ENCODE peak calls at places on chromosomes 12 and 14, in seven cellular contexts. H is mesendoderm, V is thoracic aorta, W is right lobe of liver, I is trophoblast cell, Q is WERI-Rb-1, B is tibial artery. C is an unnamed sample.

GRCh38 chr12:57619434-57620244 is 8.4 kb downstream of the ARHGEF25 start:
- DNase-seq in H (peak; percentile 60), V (no peak), W (peak; percentile 40), I (peak; percentile 15), Q (peak; percentile 75), B (no peak), C (no peak)

GRCh38 chr12:92075425-92075891 is 70.2 kb downstream of the BTG1 start:
- DNase-seq in H (peak; percentile 39), V (no peak), W (no peak), I (peak; percentile 61), Q (no peak), B (no peak), C (no peak)

GRCh38 chr12:5586201-5586600 is 154.3 kb downstream of the NTF3 start:
- DNase-seq in H (peak; percentile 67), V (no peak), W (no peak), I (peak; percentile 66), Q (no peak), B (no peak), C (no peak)

GRCh38 chr14:90759370-90760054 is 56.7 kb downstream of the TTC7B start:
- DNase-seq in H (no peak), V (no peak), W (no peak), I (no peak), Q (no peak), B (no peak), C (peak; percentile 54)

GRCh38 chr12:95877622-95878021 is 18.9 kb downstream of the SNRPF start:
- DNase-seq in H (no peak), V (no peak), W (no peak), I (no peak), Q (no peak), B (no peak), C (no peak)

GRCh38 chr12:80445083-80445482 is 1.0 kb downstream of the PTPRQ start:
- DNase-seq in H (no peak), V (no peak), W (no peak), I (no peak), Q (no peak), B (no peak), C (no peak)

GRCh38 chr12:97386133-97386581 is 76.4 kb upstream of the RMST start:
- DNase-seq in H (peak; percentile 72), V (no peak), W (no peak), I (no peak), Q (no peak), B (no peak), C (no peak)

GRCh38 chr14:103279129-103280025 is 54.7 kb upstream of the EIF5 start:
- DNase-seq in H (peak; percentile 51), V (no peak), W (peak; percentile 59), I (no peak), Q (no peak), B (no peak), C (peak; percentile 71)

GRCh38 chr14:74314576-74314975 is 11.8 kb upstream of the ABCD4 start:
- DNase-seq in H (no peak), V (no peak), W (no peak), I (no peak), Q (no peak), B (no peak), C (no peak)
- H3K27ac ChIP-seq in H (no peak overlapping the region), V (no peak overlapping the region), W (no peak overlapping the region), I (no peak overlapping the region), Q (no peak overlapping the region), B (no peak overlapping the region), C (no peak overlapping the region)

DNA sequence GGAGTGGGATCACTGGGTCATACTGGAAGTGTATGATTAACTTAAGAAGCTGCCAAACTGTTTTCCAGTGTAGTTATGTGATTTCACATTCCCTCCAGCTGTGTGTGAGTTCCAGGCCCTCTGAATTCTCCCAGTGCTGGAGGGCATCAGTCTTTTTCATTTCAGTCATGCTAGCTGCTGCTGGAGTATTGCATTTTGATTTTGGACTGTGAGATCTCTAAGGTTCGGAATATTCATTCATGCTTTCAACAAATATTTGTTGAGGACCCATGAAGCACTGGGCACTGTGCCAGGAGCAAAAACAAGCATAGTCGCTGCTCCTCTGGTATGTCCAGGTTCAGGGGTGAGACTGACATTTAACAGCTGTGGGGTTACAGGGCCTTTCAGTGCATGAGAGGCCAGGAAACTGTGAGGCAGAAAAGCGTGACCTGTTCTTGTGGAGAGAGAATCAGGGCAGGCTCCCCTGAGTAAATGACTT is 133.2 kb downstream of the SCARB1 start:
- DNase-seq in H (no peak), V (no peak), W (peak; percentile 45), I (peak; percentile 85), Q (no peak), B (no peak), C (no peak)
- H3K27ac ChIP-seq in H (no peak overlapping the region), V (no peak overlapping the region), W (peak overlapping the region; percentile 19), I (no peak overlapping the region), Q (no peak overlapping the region), B (peak overlapping the region; percentile 75), C (peak overlapping the region; percentile 22)

GRCh38 chr14:20969336-20969735 is 14.0 kb downstream of the RNASE2 start:
- DNase-seq in H (no peak), V (no peak), W (no peak), I (no peak), Q (peak; percentile 35), B (no peak), C (no peak)

GRCh38 chr14:20971705-20972021 is 16.4 kb downstream of the RNASE2 start:
- DNase-seq in H (no peak), V (no peak), W (no peak), I (no peak), Q (no peak), B (no peak), C (no peak)

GRCh38 chr14:20973501-20973900 is 16.3 kb upstream of the METTL17 start:
- DNase-seq in H (no peak), V (no peak), W (no peak), I (no peak), Q (no peak), B (no peak), C (no peak)

GRCh38 chr14:20970647-20970982 is 15.3 kb downstream of the RNASE2 start:
- DNase-seq in H (no peak), V (no peak), W (no peak), I (no peak), Q (no peak), B (no peak), C (no peak)

GRCh38 chr14:20970983-20971704 is 15.9 kb downstream of the RNASE2 start:
- DNase-seq in H (peak; percentile 98), V (peak; percentile 28), W (peak; percentile 87), I (peak; percentile 86), Q (peak; percentile 88), B (peak; percentile 92), C (no peak)
- H3K27ac ChIP-seq in H (no peak overlapping the region), V (peak overlapping the region; percentile 27), W (peak overlapping the region; percentile 47), I (no peak overlapping the region), Q (peak overlapping the region; percentile 66), B (peak overlapping the region; percentile 80), C (peak overlapping the region; percentile 91)

DNA sequence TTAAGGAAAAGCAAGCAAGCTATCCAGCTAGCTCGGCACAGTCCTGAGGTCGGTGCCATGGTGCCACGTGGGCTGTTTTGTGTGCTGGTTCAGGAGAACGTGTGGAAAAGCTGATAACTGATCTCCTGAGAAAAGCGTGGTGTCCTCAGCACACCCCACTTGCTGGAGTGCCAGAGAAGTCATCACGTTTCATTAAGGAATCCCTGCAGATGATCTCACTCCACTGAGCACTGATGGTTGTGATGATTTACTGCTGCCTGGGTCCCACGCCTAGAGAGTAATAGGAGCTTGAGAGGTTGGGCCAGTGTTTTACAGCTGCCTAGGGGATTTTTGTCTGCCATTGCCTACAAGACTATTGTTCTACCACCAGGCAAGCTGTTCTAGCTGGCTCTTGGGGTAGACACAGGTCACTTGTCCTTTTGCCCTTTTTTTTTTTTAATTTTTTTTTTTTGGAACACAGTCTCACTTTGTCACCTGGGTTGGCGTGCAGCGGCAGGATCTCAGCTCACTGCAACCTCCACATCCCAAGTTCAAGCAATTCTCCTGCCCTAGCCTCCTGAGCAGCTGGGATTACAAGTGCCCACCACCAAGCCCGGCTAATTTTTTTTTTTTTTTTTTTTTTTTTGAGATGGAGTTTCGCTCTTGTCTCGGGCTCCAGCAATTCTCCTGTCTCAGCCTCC is 42.3 kb upstream of the EVL start:
- DNase-seq in H (no peak), V (no peak), W (no peak), I (peak; percentile 38), Q (no peak), B (peak; percentile 68), C (no peak)
- H3K27ac ChIP-seq in H (no peak overlapping the region), V (peak overlapping the region; percentile 77), W (no peak overlapping the region), I (no peak overlapping the region), Q (no peak overlapping the region), B (peak overlapping the region; percentile 64), C (no peak overlapping the region)

DNA sequence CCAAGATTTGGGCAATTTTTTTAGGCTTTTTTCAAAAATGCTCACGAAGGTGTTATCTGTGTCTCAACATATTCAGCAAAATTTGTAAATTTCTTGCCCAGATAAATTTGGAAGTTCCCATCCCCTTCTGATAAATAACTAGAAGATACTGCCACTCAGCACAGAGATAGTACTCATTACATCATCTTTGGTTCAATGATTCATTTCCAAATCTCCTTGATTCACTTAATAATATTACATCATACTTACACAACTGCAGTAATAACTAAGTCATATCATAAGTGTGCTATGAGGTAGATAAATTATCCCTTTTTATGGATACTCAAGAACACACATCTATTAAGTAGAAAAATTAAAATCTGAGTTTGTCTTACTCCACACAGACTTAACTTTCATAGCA is 89.4 kb downstream of the RPAP3 start:
- DNase-seq in H (no peak), V (no peak), W (no peak), I (no peak), Q (no peak), B (no peak), C (no peak)
- H3K27ac ChIP-seq in H (no peak overlapping the region), V (no peak overlapping the region), W (no peak overlapping the region), I (no peak overlapping the region), Q (no peak overlapping the region), B (no peak overlapping the region), C (no peak overlapping the region)

GRCh38 chr14:61321385-61322010 is at the start of gene PRKCH:
- DNase-seq in H (peak; percentile 89), V (no peak), W (peak; percentile 85), I (peak; percentile 87), Q (peak; percentile 65), B (peak; percentile 85), C (no peak)

GRCh38 chr14:61322011-61322798 is 826 bp downstream of the PRKCH start:
- DNase-seq in H (no peak), V (no peak), W (peak; percentile 62), I (peak; percentile 74), Q (no peak), B (peak; percentile 70), C (no peak)

GRCh38 chr14:61319706-61320105 is 1.7 kb upstream of the PRKCH start:
- DNase-seq in H (no peak), V (no peak), W (no peak), I (no peak), Q (no peak), B (no peak), C (no peak)

GRCh38 chr14:61319086-61319485 is 2.3 kb upstream of the PRKCH start:
- DNase-seq in H (no peak), V (no peak), W (no peak), I (no peak), Q (no peak), B (no peak), C (no peak)

DNA sequence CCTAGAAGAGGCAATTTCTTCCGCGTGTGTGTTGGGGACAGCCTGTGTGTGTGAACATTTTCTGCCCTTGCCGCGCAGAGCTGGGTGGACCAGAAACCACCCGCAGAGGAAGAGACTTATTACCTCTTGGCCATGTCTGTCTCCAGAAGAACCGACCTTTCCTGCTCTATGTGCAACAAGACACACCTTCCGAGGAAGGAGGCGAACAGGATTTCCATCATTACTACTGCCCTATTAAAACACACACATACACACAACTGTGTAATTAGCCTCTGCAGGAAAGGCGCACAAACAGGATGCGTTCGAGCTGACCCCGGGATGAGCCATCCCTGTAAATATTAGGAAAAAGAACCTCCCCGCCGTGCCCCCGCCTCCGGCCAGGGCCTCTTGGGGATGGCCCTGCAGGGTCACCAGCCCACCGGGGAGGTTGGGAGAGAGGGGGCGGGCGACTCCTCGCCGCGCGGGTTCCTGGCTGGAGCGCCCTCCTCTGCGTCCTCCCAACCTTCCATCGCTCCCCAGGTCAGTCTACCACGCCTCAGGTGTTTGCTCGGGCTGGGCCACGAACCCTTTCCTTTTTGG is 484 bp upstream of the PRKCH start:
- DNase-seq in H (no peak), V (no peak), W (peak; percentile 36), I (peak; percentile 57), Q (no peak), B (no peak), C (no peak)
- H3K27ac ChIP-seq in H (no peak overlapping the region), V (no peak overlapping the region), W (no peak overlapping the region), I (peak overlapping the region; percentile 73), Q (no peak overlapping the region), B (no peak overlapping the region), C (peak overlapping the region; percentile 88)

C was measured in vagina.